ENCODE peak calls at places on chromosomes 4 and X, in ten cellular contexts. C is activated T-helper 1 cell treated with anti-CD3 and anti-CD28 coated beads, Interleukin-12 subunit alpha, Interleukin-12 subunit beta, Interleukin-2, Interleukin-4 antibody, amounts not matched to agents 30 ng/mL and 10 ng/mL and 1 ng/mL, durations not matched to agents 14 hours and 24 hours and 36 hours; Z is LoVo; I is neuronal stem cell; Y is activated CD8-positive, alpha-beta memory T cell treated with anti-CD3 and anti-CD28 coated beads for 4 hours; N is HFFc6; U is cardiac muscle cell; O is uterus; Q is astrocyte of the cerebellum; M is activated naive CD4-positive, alpha-beta T cell treated with anti-CD3 and anti-CD28 coated beads, Interleukin-2, amount 50 U/mL, for 72 hours. A is an unnamed sample.

GRCh38 chr4:183905593-183906485 is 732 bp downstream of the STOX2 start:
- DNase-seq in C (no peak), Z (no peak), I (peak), Y (no peak), N (no peak), U (peak), O (peak), Q (no peak), M (peak), A (no peak)

GRCh38 chr4:71487324-71487677 is 148.5 kb downstream of the SLC4A4 start:
- DNase-seq in C (no peak), Z (no peak), I (peak), Y (no peak), N (no peak), U (peak), O (no peak), Q (no peak), M (no peak), A (no peak)

GRCh38 chr4:13430834-13431568 is 53.1 kb downstream of the RAB28 start:
- DNase-seq in C (no peak), Z (no peak), I (no peak), Y (no peak), N (no peak), U (no peak), O (no peak), Q (no peak), M (no peak), A (peak)

GRCh38 chr4:186068581-186069402 is at the start of gene TLR3:
- DNase-seq in C (no peak), Z (peak), I (no peak), Y (no peak), N (peak), U (no peak), O (no peak), Q (peak), M (no peak), A (peak)

GRCh38 chr4:185112104-185112503 is 31.0 kb upstream of the SLC25A4 start:
- DNase-seq in C (no peak), Z (peak), I (no peak), Y (no peak), N (peak), U (peak), O (peak), Q (peak), M (no peak), A (no peak)

GRCh38 chrX:39445336-39445735 is 644.1 kb downstream of the MID1IP1 start:
- DNase-seq in C (no peak), Z (no peak), I (no peak), Y (peak), N (no peak), U (peak), O (no peak), Q (no peak), M (peak), A (peak)

GRCh38 chr4:115187136-115187535 is 73.7 kb upstream of the NDST4 start:
- DNase-seq in C (no peak), Z (no peak), I (no peak), Y (no peak), N (no peak), U (no peak), O (no peak), Q (no peak), M (no peak), A (no peak)

GRCh38 chrX:153861147-153861546 is 24.8 kb downstream of the L1CAM start:
- DNase-seq in C (no peak), Z (no peak), I (no peak), Y (no peak), N (no peak), U (no peak), O (no peak), Q (no peak), M (no peak), A (no peak)

GRCh38 chrX:31500920-31501319 is 429.1 kb upstream of the FTHL17 start:
- DNase-seq in C (no peak), Z (no peak), I (no peak), Y (no peak), N (no peak), U (no peak), O (no peak), Q (no peak), M (no peak), A (no peak)

GRCh38 chr4:142262956-142263355 is 583.1 kb downstream of the INPP4B start:
- DNase-seq in C (no peak), Z (no peak), I (peak), Y (no peak), N (no peak), U (no peak), O (no peak), Q (no peak), M (no peak), A (no peak)

GRCh38 chr4:7933631-7934510 is 5.8 kb downstream of the AFAP1 start:
- DNase-seq in C (no peak), Z (no peak), I (no peak), Y (no peak), N (no peak), U (no peak), O (peak), Q (no peak), M (no peak), A (no peak)

GRCh38 chr4:85866508-85866907 is 391.6 kb downstream of the ARHGAP24 start:
- DNase-seq in C (no peak), Z (no peak), I (no peak), Y (no peak), N (no peak), U (no peak), O (no peak), Q (no peak), M (no peak), A (no peak)

GRCh38 chr4:13233755-13234154 is 250.4 kb downstream of the RAB28 start:
- DNase-seq in C (no peak), Z (no peak), I (no peak), Y (no peak), N (no peak), U (no peak), O (no peak), Q (no peak), M (no peak), A (no peak)

GRCh38 chr4:26052663-26053534 is 138.9 kb downstream of the SMIM20 start:
- DNase-seq in C (no peak), Z (no peak), I (no peak), Y (no peak), N (no peak), U (no peak), O (no peak), Q (no peak), M (no peak), A (no peak)

GRCh38 chr4:86032476-86033022 is 327.3 kb downstream of the MAPK10 start:
- DNase-seq in C (no peak), Z (no peak), I (no peak), Y (no peak), N (peak), U (peak), O (peak), Q (peak), M (no peak), A (no peak)

GRCh38 chr4:183035726-183036415 is 63.2 kb upstream of the WWC2 start:
- DNase-seq in C (no peak), Z (no peak), I (no peak), Y (no peak), N (no peak), U (no peak), O (no peak), Q (no peak), M (no peak), A (no peak)

GRCh38 chr4:41339812-41340809 is 83.4 kb downstream of the UCHL1 start:
- DNase-seq in C (no peak), Z (no peak), I (no peak), Y (no peak), N (peak), U (no peak), O (no peak), Q (peak), M (no peak), A (no peak)

GRCh38 chr4:112978691-112979472 is 70.6 kb upstream of the ANK2 start:
- DNase-seq in C (no peak), Z (no peak), I (no peak), Y (no peak), N (peak), U (no peak), O (no peak), Q (no peak), M (no peak), A (no peak)

GRCh38 chr4:95537181-95537580 is 11.6 kb downstream of the UNC5C start:
- DNase-seq in C (no peak), Z (no peak), I (no peak), Y (no peak), N (no peak), U (peak), O (no peak), Q (no peak), M (no peak), A (no peak)

GRCh38 chrX:24396236-24396929 is 35.9 kb downstream of the SUPT20HL1 start:
- DNase-seq in C (no peak), Z (no peak), I (no peak), Y (no peak), N (no peak), U (no peak), O (no peak), Q (peak), M (no peak), A (no peak)

GRCh38 chrX:75522565-75523411 is at the start of gene ZDHHC15:
- DNase-seq in C (peak), Z (no peak), I (peak), Y (peak), N (no peak), U (peak), O (peak), Q (peak), M (peak), A (no peak)

GRCh38 chr4:6049278-6049677 is 31.0 kb upstream of the C4orf50 start:
- DNase-seq in C (no peak), Z (no peak), I (no peak), Y (no peak), N (no peak), U (no peak), O (no peak), Q (no peak), M (no peak), A (no peak)